ENCODE peak calls at places on chromosomes 12 and 14, in six cellular contexts. K, V, E, U, L and Z are unnamed samples. For H3K36me3, the result is how much of the 10 kb centered on the place peaks cover.

GRCh38 chr14:72692678-72693077 is 201.2 kb downstream of the DPF3 start:
- DNase-seq in U (no peak), K (no peak), L (no peak), V (no peak), E (no peak), Z (no peak)

GRCh38 chr12:98516184-98516873 is 939 bp downstream of the TMPO start:
- DNase-seq in E (peak), L (peak), K (peak), U (peak), V (peak), Z (peak)

GRCh38 chr12:43501705-43502104 is 50.3 kb downstream of the ADAMTS20 start:
- DNase-seq in L (no peak), K (peak), V (no peak), E (no peak), U (no peak), Z (no peak)

GRCh38 chr12:130017571-130018449 is 114.0 kb upstream of the TMEM132D start:
- DNase-seq in K (no peak), V (no peak), L (no peak), U (no peak), E (no peak), Z (no peak)

GRCh38 chr12:79983969-79984629 is 49.2 kb upstream of the PPP1R12A start:
- DNase-seq in V (no peak), U (no peak), L (no peak), K (peak), E (no peak), Z (no peak)

GRCh38 chr14:68674538-68675232 is 118.2 kb downstream of the ZFP36L1 start:
- DNase-seq in U (no peak), L (no peak), V (peak), K (no peak), E (no peak), Z (no peak)

GRCh38 chr12:125314051-125314882 is 249.0 kb downstream of the AACS start:
- DNase-seq in L (no peak), V (no peak), E (no peak), U (no peak), K (no peak), Z (no peak)

GRCh38 chr12:43407816-43408645 is 144.0 kb downstream of the ADAMTS20 start:
- DNase-seq in U (no peak), L (no peak), K (peak), E (no peak), V (no peak), Z (no peak)

GRCh38 chr14:20632831-20633771 is 8.4 kb downstream of the OR6S1 start:
- DNase-seq in E (no peak), U (no peak), L (no peak), K (peak), V (no peak), Z (no peak)

GRCh38 chr14:60722163-60722835 is 1.9 kb downstream of the SIX4 start:
- DNase-seq in L (peak), U (no peak), K (peak), E (no peak), V (peak), Z (peak)

DNA sequence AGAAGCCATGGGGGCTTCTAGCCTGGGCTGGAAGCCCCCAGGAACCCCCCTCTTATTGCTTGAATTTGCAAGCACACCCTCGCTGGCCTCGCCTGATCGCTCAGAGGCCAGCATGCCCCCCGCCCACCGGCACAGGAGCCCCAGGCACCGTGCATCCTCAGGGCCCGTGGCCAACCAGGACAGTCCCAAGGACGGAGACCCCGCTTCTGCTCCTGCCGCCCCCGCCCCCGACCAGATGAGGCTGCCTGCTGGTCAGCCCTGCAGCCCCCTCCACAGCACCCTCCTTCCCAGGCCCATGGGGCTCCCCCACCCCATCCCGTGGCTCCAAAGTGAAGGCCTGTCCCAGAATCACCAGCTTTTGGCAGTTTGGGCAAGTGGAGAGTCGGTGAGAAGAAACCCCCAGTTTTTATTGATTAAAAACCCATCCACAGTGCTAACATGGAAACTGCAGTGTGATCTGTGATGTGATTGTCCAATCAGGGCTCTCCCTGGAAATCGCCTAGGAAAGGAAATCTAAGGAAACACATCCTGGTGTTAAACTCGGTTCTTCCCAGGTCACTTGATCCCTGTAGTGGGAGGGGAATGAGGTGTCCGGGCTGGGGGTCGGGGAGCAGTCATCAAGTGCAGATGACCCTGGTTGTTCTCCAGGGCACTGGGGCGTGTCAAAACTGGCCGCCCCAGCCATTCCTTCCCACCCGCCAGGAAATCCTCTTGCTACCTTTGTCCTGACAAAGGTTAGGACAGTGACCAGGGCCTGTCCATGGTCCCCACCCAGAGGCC is 21.0 kb downstream of the RAB35 start:
- DNase-seq in U (no peak), V (no peak), E (no peak), L (no peak), K (no peak), Z (peak)
- H3K36me3 ChIP-seq in U (under half), V (under half), E (under half), L (half or more), K (half or more), Z (under half)

GRCh38 chr14:67267929-67268328 is 26.7 kb downstream of the PALS1 start:
- DNase-seq in U (no peak), E (no peak), K (no peak), L (no peak), V (no peak), Z (no peak)
- H3K27ac ChIP-seq in U (no peak), E (no peak), K (no peak), L (no peak), V (no peak), Z (no peak)

GRCh38 chr12:53476769-53477209 is 22.5 kb downstream of the MAP3K12 start:
- DNase-seq in V (no peak), K (no peak), L (no peak), E (no peak), U (no peak), Z (no peak)
- H3K36me3 ChIP-seq in V (half or more), K (half or more), L (half or more), E (under half), U (half or more), Z (under half)

GRCh38 chr12:3078086-3078820 is 1.1 kb downstream of the TSPAN9 start:
- DNase-seq in K (no peak), L (no peak), E (no peak), V (no peak), U (no peak), Z (no peak)
- H3K27ac ChIP-seq in K (peak), L (peak), E (peak), V (peak), U (peak), Z (peak)

GRCh38 chr12:88113871-88114270 is 28.0 kb downstream of the CEP290 start:
- DNase-seq in E (no peak), L (no peak), U (no peak), V (no peak), K (peak), Z (no peak)

GRCh38 chr12:88108021-88108420 is 33.9 kb downstream of the CEP290 start:
- DNase-seq in E (no peak), L (no peak), V (no peak), K (peak), U (no peak), Z (no peak)

GRCh38 chr12:88111074-88111652 is 30.7 kb downstream of the CEP290 start:
- DNase-seq in E (no peak), K (peak), U (no peak), V (no peak), L (no peak), Z (no peak)
- H3K36me3 ChIP-seq in E (under half), K (under half), U (under half), V (under half), L (half or more), Z (under half)

DNA sequence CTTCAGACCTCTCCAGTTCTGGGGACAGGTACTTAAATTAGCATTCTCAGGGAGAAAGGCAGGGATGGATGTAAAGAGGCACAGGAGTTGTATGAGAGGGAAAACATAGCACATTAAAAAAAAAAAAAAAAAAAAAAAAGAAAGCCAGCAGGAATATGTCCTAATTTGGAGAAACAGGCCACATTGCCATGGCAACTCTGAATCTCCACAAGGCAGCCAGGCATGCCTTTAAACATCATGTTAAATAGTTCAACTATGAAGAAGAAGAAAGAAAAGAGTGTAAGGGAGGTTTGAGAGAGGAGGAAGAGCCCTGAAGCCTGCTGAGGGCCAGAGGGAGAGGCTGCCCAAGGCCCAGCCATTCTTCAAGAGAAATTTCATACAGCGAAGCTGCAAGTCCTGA is 145.7 kb downstream of the GRIN2B start:
- DNase-seq in V (no peak), E (no peak), K (no peak), U (no peak), L (no peak), Z (no peak)
- H3K27ac ChIP-seq in V (no peak), E (no peak), K (no peak), U (no peak), L (no peak), Z (no peak)

GRCh38 chr12:23867794-23868193 is 81.7 kb downstream of the SOX5 start:
- DNase-seq in U (no peak), L (no peak), E (no peak), V (no peak), K (no peak), Z (no peak)
- H3K36me3 ChIP-seq in U (under half), L (under half), E (under half), V (under half), K (under half), Z (under half)

GRCh38 chr14:105050551-105050897 is 14.7 kb downstream of the GPR132 start:
- DNase-seq in E (no peak), U (no peak), K (peak), L (peak), V (no peak), Z (peak)

GRCh38 chr14:105053421-105053820 is 11.8 kb downstream of the GPR132 start:
- DNase-seq in U (no peak), L (no peak), K (no peak), V (no peak), E (no peak), Z (peak)

GRCh38 chr14:105053996-105054395 is 11.2 kb downstream of the GPR132 start:
- DNase-seq in U (no peak), L (no peak), E (no peak), V (no peak), K (no peak), Z (peak)

GRCh38 chr14:105051182-105052109 is 13.8 kb downstream of the GPR132 start:
- DNase-seq in L (peak), V (no peak), K (no peak), E (no peak), U (no peak), Z (peak)

DNA sequence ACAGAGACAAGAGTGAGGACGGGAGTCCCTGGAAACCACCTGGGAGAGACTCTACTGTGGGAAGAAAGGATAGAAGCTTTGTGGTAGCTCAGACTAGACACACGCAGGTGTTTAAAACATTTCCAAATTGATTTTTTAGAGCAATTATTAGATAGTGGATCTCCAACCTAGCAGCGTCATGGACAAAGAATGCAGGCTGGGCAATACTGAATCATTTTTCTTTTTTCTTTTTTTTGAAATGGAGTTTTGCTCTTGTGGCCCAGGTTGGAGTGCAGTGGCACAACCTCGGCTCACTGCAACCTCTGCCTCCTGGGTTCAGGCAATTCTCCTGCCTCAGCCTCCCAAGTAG is 13.1 kb downstream of the GPR132 start:
- DNase-seq in K (no peak), L (no peak), E (no peak), V (no peak), U (no peak), Z (no peak)
- H3K27ac ChIP-seq in K (no peak), L (no peak), E (no peak), V (no peak), U (no peak), Z (no peak)

GRCh38 chr14:71022939-71023338 is 115.7 kb downstream of the PCNX1 start:
- DNase-seq in E (no peak), K (no peak), V (no peak), U (no peak), L (no peak), Z (no peak)

GRCh38 chr14:71022015-71022919 is 115.0 kb downstream of the PCNX1 start:
- DNase-seq in L (no peak), V (no peak), K (no peak), U (no peak), E (no peak), Z (no peak)

DNA sequence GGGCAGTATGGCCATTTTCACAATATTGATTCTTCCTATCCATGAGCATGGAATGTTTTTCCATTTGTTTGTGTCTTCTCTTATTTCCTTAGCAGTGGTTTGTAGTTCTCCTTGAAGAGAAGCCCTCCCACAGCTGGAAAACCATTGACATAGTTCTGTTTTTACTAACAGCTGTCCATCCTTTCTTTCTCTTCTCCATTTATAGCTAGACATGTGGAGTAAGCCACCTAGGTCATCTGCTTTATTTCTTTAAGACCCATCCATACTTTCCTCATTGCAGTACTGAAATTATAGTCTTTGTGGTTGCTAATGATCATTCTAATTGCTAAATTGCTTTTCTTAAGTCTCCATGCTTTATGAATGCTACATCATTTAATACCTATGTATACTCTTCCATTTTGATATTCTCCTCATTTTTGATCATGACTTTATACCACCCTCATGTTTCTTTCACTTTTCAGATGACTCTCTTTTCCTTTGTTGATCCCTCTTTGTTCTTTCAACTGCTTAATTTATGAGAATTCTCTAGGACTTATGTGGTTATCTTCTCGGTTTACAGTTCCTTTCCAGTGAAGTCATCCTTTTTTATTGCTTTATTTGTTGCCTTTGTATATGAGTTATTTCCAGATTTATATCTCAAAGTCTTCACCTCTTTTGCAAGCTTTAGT is 114.2 kb downstream of the PCNX1 start:
- DNase-seq in V (no peak), E (no peak), K (peak), U (no peak), L (no peak), Z (no peak)
- H3K36me3 ChIP-seq in V (under half), E (under half), K (under half), U (under half), L (under half), Z (half or more)

GRCh38 chr14:104973215-104974145 is 4.7 kb downstream of the AHNAK2 start:
- DNase-seq in U (no peak), V (peak), K (peak), E (peak), L (peak), Z (peak)

GRCh38 chr14:104975481-104976197 is 2.5 kb downstream of the AHNAK2 start:
- DNase-seq in V (no peak), K (no peak), L (peak), U (no peak), E (no peak), Z (peak)

GRCh38 chr14:104974665-104975390 is 3.3 kb downstream of the AHNAK2 start:
- DNase-seq in K (no peak), V (peak), U (no peak), E (no peak), L (peak), Z (peak)

GRCh38 chr14:104972301-104973211 is 5.6 kb downstream of the AHNAK2 start:
- DNase-seq in L (peak), U (no peak), K (no peak), V (peak), E (no peak), Z (peak)

DNA sequence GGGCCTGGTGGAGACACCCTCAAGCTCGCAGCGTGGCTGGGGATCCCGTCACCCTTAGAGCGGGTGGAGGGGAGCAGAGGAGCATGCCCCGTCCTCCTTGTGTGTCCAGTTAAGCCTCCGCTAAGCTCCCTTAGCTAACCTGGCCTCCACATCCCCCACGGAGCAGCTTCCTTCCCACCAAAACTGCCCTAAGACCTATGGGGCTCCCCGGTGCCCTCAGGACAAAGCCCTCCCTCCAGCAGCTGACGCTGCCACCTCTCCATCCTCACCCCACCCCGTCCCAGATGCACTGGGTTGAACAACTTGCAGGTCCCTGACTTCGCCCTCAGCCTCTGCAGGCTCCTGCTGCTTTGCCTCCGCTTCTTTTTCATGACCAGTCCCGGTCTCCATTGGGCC is 4.0 kb downstream of the AHNAK2 start:
- DNase-seq in U (no peak), E (no peak), V (no peak), L (peak), K (no peak), Z (peak)
- H3K27ac ChIP-seq in U (peak), E (peak), V (peak), L (peak), K (peak), Z (peak)